ENCODE peak calls at places on chromosomes 5 and 9, in six cellular contexts. R is mammary epithelial cell; U is activated T-cell treated with anti-CD3 and anti-CD28 coated beads, Interleukin-2, amount 50 U/mL, for 48 hours; N is progenitor cell of endocrine pancreas; X is NCI-H1105 treated with DMSO at 0.1 percent for 48 hours; F is GM03348. G is an unnamed sample.

GRCh38 chr5:31809037-31809910 is 170.3 kb downstream of the PDZD2 start:
- DNase-seq in U (peak; percentile 28), N (peak; percentile 43), F (peak; percentile 87), X (peak; percentile 43), R (peak; percentile 59), G (peak; percentile 79)

GRCh38 chr9:122904466-122904822 is 715 bp downstream of the RC3H2 start:
- DNase-seq in R (peak; percentile 47), N (peak; percentile 21), X (no peak), F (peak; percentile 54), U (no peak), G (peak; percentile 50)

GRCh38 chr5:150523472-150524350 is 15.8 kb downstream of the NDST1 start:
- DNase-seq in N (no peak), X (peak; percentile 18), F (peak; percentile 67), R (peak; percentile 39), U (no peak), G (peak; percentile 63)

GRCh38 chr9:126162611-126163381 is 163.8 kb upstream of the MVB12B start:
- DNase-seq in R (no peak), X (no peak), N (no peak), U (no peak), F (peak; percentile 3), G (no peak)

GRCh38 chr5:16713386-16713928 is 96.7 kb upstream of the RETREG1 start:
- DNase-seq in U (no peak), X (no peak), F (peak; percentile 87), N (peak; percentile 28), R (no peak), G (peak; percentile 14)

GRCh38 chr5:107365355-107366109 is 305.2 kb downstream of the EFNA5 start:
- DNase-seq in X (no peak), F (no peak), R (no peak), N (no peak), U (no peak), G (peak; percentile 80)

GRCh38 chr5:90901263-90901662 is 342.7 kb downstream of the ADGRV1 start:
- DNase-seq in X (no peak), U (no peak), R (no peak), F (no peak), N (no peak), G (no peak)

GRCh38 chr5:90390933-90391332 is 18.6 kb downstream of the CETN3 start:
- DNase-seq in X (no peak), N (no peak), R (no peak), U (no peak), F (peak; percentile 3), G (no peak)

GRCh38 chr5:59346514-59346913 is 547.0 kb downstream of the PDE4D start:
- DNase-seq in X (no peak), F (no peak), N (no peak), R (no peak), U (no peak), G (no peak)

GRCh38 chr5:41510176-41510831 is at the start of gene PLCXD3:
- DNase-seq in U (no peak), R (no peak), N (peak; percentile 11), F (peak; percentile 52), X (peak; percentile 71), G (no peak)